ENCODE peak calls at places on chromosome 10, in five cellular contexts. G is K562, L is GM12878, R is GM12891, W is H1. T is an unnamed sample.

GRCh38 chr10:36172054-36172531 is 530.0 kb upstream of the FZD8 start:
- DNase-seq in G (no peak), L (no peak), R (no peak), W (no peak), T (no peak)

GRCh38 chr10:75428434-75429158 is 2.8 kb upstream of the LRMDA start:
- DNase-seq in G (peak; percentile 32), L (peak; percentile 16), R (no peak), W (no peak), T (no peak)

GRCh38 chr10:83592337-83592935 is 546.9 kb upstream of the GHITM start:
- DNase-seq in G (no peak), L (no peak), R (no peak), W (no peak), T (no peak)

GRCh38 chr10:133527779-133528271 is 662 bp downstream of the CYP2E1 start:
- DNase-seq in G (no peak), L (no peak), R (no peak), W (no peak), T (no peak)

GRCh38 chr10:130459851-130460490 is 323.8 kb downstream of the GLRX3 start:
- DNase-seq in G (no peak), L (no peak), R (no peak), W (peak; percentile 10), T (no peak)

GRCh38 chr10:93473161-93473560 is 9.0 kb downstream of the MYOF start:
- DNase-seq in G (no peak), L (no peak), R (no peak), W (no peak), T (no peak)

GRCh38 chr10:119706521-119707278 is 19.1 kb upstream of the INPP5F start:
- DNase-seq in G (no peak), L (no peak), R (no peak), W (no peak), T (no peak)

GRCh38 chr10:114520453-114520852 is 116.2 kb upstream of the AFAP1L2 start:
- DNase-seq in G (no peak), L (no peak), R (no peak), W (no peak), T (no peak)

GRCh38 chr10:61951144-61951483 is 49.6 kb downstream of the ARID5B start:
- DNase-seq in G (no peak), L (no peak), R (no peak), W (no peak), T (no peak)

GRCh38 chr10:77836299-77836820 is 90.2 kb downstream of the DLG5 start:
- DNase-seq in G (peak; percentile 92), L (peak; percentile 66), R (peak; percentile 54), W (no peak), T (peak; percentile 41)
- TF ChIP-seq TAF1 in G (peak; percentile 80), L (no peak), R (no peak), W (no peak), T (no peak)

GRCh38 chr10:117004627-117005453 is at the start of gene SHTN1:
- DNase-seq in G (peak; percentile 75), L (no peak), R (peak; percentile 18), W (peak; percentile 78), T (peak; percentile 20)
- TF ChIP-seq POLR2AphosphoS5 in G (peak; percentile 49), L (no peak), R (no peak), W (peak; percentile 36), T (no peak)

GRCh38 chr10:13708256-13708990 is 121.7 kb downstream of the PRPF18 start:
- DNase-seq in G (no peak), L (no peak), R (no peak), W (no peak), T (no peak)

GRCh38 chr10:13705526-13706169 is 118.9 kb downstream of the PRPF18 start:
- DNase-seq in G (peak; percentile 97), L (no peak), R (no peak), W (no peak), T (no peak)

GRCh38 chr10:13706175-13706574 is 119.4 kb downstream of the PRPF18 start:
- DNase-seq in G (no peak), L (no peak), R (no peak), W (no peak), T (no peak)

GRCh38 chr10:13706604-13707003 is 119.8 kb downstream of the PRPF18 start:
- DNase-seq in G (no peak), L (no peak), R (no peak), W (no peak), T (no peak)

GRCh38 chr10:13707156-13707881 is 120.6 kb downstream of the PRPF18 start:
- DNase-seq in G (peak; percentile 65), L (no peak), R (no peak), W (peak; percentile 73), T (peak; percentile 32)
- TF ChIP-seq POLR2A in G (peak; percentile 39), L (peak; percentile 65), R (peak; percentile 19), W (no peak), T (no peak)

GRCh38 chr10:3738855-3739350 is 46.1 kb downstream of the KLF6 start:
- DNase-seq in G (no peak), L (no peak), R (no peak), W (no peak), T (no peak)

GRCh38 chr10:3737811-3738311 is 47.1 kb downstream of the KLF6 start:
- DNase-seq in G (no peak), L (no peak), R (no peak), W (no peak), T (no peak)

GRCh38 chr10:3740157-3740871 is 44.7 kb downstream of the KLF6 start:
- DNase-seq in G (peak; percentile 55), L (no peak), R (no peak), W (no peak), T (no peak)

GRCh38 chr10:3745582-3745981 is 39.4 kb downstream of the KLF6 start:
- DNase-seq in G (no peak), L (no peak), R (no peak), W (no peak), T (no peak)

DNA sequence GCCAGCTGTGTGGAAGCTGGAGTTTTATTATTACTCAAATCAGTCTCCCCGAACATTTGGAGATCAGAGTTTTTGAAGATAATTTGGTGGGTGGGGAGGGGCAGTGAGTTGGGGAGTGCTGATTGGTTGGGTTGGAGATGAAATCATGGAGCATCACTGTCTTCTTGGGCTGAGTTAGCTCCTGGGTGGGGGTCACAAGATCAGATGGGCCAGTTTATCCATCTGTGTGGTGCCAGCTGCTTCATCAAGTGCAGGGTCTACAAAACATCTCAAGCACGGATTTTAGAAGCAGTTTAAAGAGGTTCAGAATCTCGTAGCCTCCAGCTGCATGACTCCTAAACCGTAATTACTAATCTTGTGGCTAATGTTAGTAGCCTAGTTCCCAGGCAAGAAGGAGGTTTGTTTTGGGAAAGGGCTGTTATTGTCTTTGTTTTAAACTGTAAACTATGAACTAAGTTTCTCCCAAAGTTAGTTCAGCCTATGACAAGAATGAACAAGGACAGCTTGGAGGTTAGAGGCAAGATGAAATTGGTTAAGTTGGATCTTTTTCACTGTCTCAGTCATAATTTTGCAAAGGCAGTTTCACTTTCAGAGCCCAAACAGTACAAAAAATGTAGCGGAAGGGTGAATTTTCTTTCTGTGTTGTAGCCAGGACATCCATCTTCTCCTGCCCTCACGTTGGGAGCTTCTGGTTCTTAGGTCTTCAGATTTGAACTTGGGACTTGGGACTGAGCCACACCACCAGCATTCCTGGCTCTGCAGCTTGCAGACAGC is 43.1 kb downstream of the KLF6 start:
- DNase-seq in G (no peak), L (no peak), R (no peak), W (no peak), T (no peak)
- TF ChIP-seq TAF1 in G (no peak), L (peak; percentile 25), R (no peak), W (no peak), T (no peak)

GRCh38 chr10:69437321-69438259 is 13.7 kb upstream of the TSPAN15 start:
- DNase-seq in G (no peak), L (no peak), R (no peak), W (no peak), T (no peak)

GRCh38 chr10:69439350-69439739 is 11.9 kb upstream of the TSPAN15 start:
- DNase-seq in G (no peak), L (no peak), R (no peak), W (no peak), T (no peak)

GRCh38 chr10:69438531-69439349 is 12.5 kb upstream of the TSPAN15 start:
- DNase-seq in G (no peak), L (no peak), R (no peak), W (no peak), T (no peak)

GRCh38 chr10:69443354-69443753 is 7.9 kb upstream of the TSPAN15 start:
- DNase-seq in G (no peak), L (no peak), R (no peak), W (no peak), T (no peak)

GRCh38 chr10:69439813-69440506 is 11.3 kb upstream of the TSPAN15 start:
- DNase-seq in G (no peak), L (no peak), R (no peak), W (no peak), T (no peak)
- TF ChIP-seq POLR2AphosphoS5 in G (no peak), L (no peak), R (no peak), W (no peak), T (no peak)